ENCODE peak calls at places on chromosomes 6 and 20, in seven cellular contexts. V, E, O, G, M, C and T are unnamed samples.

GRCh38 chr6:136020691-136021090 is 169.2 kb downstream of the PDE7B start:
- DNase-seq in V (no peak), E (no peak), M (no peak), O (no peak), C (no peak), G (no peak), T (no peak)

GRCh38 chr6:113276631-113277030 is 580.5 kb upstream of the MARCKS start:
- DNase-seq in M (no peak), V (no peak), C (peak; percentile 24), O (no peak), E (no peak), G (no peak), T (no peak)

GRCh38 chr6:160347259-160348208 is 644 bp upstream of the SLC22A3 start:
- DNase-seq in E (no peak), C (no peak), O (no peak), V (no peak), M (no peak), G (no peak), T (no peak)

GRCh38 chr6:53239526-53239925 is 90.9 kb upstream of the GCM1 start:
- DNase-seq in V (no peak), C (no peak), G (no peak), O (no peak), E (no peak), M (no peak), T (no peak)

GRCh38 chr20:35232575-35232974 is 6.1 kb downstream of the MMP24 start:
- DNase-seq in E (no peak), O (peak; percentile 50), G (no peak), V (no peak), M (no peak), C (peak; percentile 46), T (peak; percentile 80)

GRCh38 chr20:43916073-43916874 is 1.6 kb downstream of the TOX2 start:
- DNase-seq in E (no peak), O (no peak), M (no peak), C (peak; percentile 51), G (no peak), V (no peak), T (no peak)

GRCh38 chr6:97312241-97312640 is 29.2 kb upstream of the MMS22L start:
- DNase-seq in O (no peak), M (no peak), E (no peak), C (no peak), G (no peak), V (no peak), T (peak; percentile 27)

GRCh38 chr6:84062519-84063154 is 29.1 kb downstream of the MRAP2 start:
- DNase-seq in M (no peak), C (no peak), V (no peak), O (no peak), G (no peak), E (no peak), T (no peak)

GRCh38 chr20:25584905-25585704 is at the start of gene NINL:
- DNase-seq in M (peak; percentile 48), C (peak; percentile 67), O (no peak), E (peak; percentile 70), G (peak; percentile 82), V (peak; percentile 37), T (no peak)

GRCh38 chr6:134577998-134578397 is 260.1 kb upstream of the SGK1 start:
- DNase-seq in E (no peak), M (no peak), G (no peak), V (no peak), C (peak; percentile 20), O (peak; percentile 15), T (peak; percentile 21)

GRCh38 chr6:69719602-69720193 is 77.1 kb downstream of the LMBRD1 start:
- DNase-seq in M (no peak), E (no peak), G (no peak), O (peak; percentile 42), V (no peak), C (peak; percentile 53), T (peak; percentile 43)

GRCh38 chr6:100665041-100665380 is 200.3 kb upstream of the SIM1 start:
- DNase-seq in G (no peak), V (no peak), E (no peak), C (no peak), O (no peak), M (no peak), T (no peak)

GRCh38 chr6:21469213-21469612 is 124.3 kb upstream of the SOX4 start:
- DNase-seq in C (no peak), M (no peak), G (no peak), V (no peak), E (no peak), O (no peak), T (no peak)

GRCh38 chr6:139135578-139136545 is 982 bp downstream of the HECA start:
- DNase-seq in V (peak; percentile 56), M (peak; percentile 73), G (peak; percentile 91), E (peak; percentile 20), C (no peak), O (no peak), T (no peak)

GRCh38 chr20:58702161-58702510 is 9.5 kb downstream of the NPEPL1 start:
- DNase-seq in O (no peak), E (no peak), G (no peak), M (no peak), C (no peak), V (no peak), T (no peak)

GRCh38 chr6:79438015-79438414 is 99.2 kb downstream of the LCA5 start:
- DNase-seq in C (peak; percentile 82), M (no peak), E (no peak), O (peak; percentile 66), G (no peak), V (no peak), T (no peak)

GRCh38 chr6:129623008-129623732 is 86.8 kb downstream of the ARHGAP18 start:
- DNase-seq in O (no peak), M (no peak), G (no peak), V (no peak), C (no peak), E (no peak), T (no peak)

GRCh38 chr6:135796884-135797283 is 54.6 kb upstream of the PDE7B start:
- DNase-seq in V (no peak), G (no peak), C (peak; percentile 17), M (no peak), O (no peak), E (no peak), T (no peak)

GRCh38 chr20:49825521-49826033 is 12.9 kb downstream of the SLC9A8 start:
- DNase-seq in C (no peak), E (no peak), G (no peak), V (no peak), M (no peak), O (no peak), T (no peak)

GRCh38 chr6:4892785-4893485 is 110.9 kb downstream of the RPP40 start:
- DNase-seq in V (no peak), G (no peak), O (no peak), E (no peak), M (no peak), C (no peak), T (no peak)

DNA sequence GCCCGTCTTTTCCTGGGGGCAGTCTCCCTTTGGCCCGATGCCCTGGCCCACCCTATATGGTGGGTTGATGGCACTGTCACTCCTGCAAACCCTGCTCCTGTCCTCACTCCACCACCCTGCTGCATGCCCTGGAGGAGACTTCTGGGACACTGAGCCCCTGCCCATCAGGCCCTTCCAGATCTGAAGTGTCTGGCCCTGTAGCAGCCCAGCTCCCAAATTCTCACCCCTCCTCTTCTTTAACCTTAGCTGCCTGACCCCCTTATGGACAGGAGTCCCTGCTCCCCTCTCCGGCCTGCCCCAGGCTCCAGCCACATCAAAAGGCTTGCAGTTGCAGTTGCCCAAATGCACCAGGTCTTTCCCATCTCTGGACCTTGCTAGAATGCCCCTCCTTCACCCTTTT is 20.8 kb upstream of the SLC32A1 start:
- DNase-seq in V (no peak), M (no peak), G (no peak), C (no peak), E (no peak), O (no peak), T (no peak)
- TF ChIP-seq CTCF in V (no peak), M (no peak), G (no peak), C (no peak), E (no peak), O (no peak), T (no peak)

DNA sequence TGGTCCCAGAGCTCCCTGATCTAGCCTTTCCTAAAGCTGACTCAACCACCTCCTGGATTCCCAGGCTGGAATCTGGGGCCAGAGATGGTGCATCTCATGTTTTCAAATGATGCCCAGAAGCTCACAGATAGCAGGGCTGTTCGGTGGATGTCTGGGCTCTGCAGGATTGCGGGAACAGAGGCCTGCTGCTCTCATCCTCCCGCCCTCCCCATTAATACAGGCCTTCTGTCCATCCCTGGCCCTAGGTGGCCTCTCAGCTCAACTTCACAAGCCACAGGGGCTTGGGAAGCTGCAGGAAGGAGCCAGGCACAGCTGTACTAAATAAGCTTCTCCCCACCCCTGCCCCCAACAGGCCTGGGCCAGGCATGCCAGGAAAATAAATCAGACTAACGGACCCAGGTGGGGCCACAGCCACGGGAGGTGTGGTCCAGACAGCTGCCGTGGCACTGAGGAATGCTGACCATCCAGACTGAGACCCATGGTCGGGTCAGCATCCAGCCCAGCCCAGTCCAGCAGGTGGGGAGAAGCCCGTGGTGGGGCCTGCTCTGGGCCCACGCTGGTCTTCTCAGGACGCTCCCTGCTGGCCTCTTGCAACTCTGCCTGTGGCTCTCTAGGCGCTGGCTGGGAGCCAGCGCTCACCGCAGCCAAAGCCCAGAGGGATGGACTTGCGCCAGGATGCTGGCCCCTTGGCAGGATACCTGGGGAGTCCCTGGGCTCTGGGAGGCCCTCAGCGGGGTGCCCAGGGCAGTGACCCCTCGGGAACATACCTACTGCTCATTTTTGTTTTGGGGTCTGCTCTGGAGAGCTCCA is 8.5 kb upstream of the YTHDF1 start:
- DNase-seq in O (peak; percentile 27), M (peak; percentile 31), G (peak; percentile 81), C (peak; percentile 71), V (no peak), E (no peak), T (no peak)
- TF ChIP-seq CTCF in O (peak; percentile 56), M (peak; percentile 49), G (no peak), C (peak; percentile 38), V (no peak), E (peak; percentile 29), T (peak; percentile 42)

GRCh38 chr20:41340327-41341055 is at the start of gene LPIN3:
- DNase-seq in M (peak; percentile 89), E (peak; percentile 68), V (no peak), O (peak; percentile 31), G (peak; percentile 93), C (peak; percentile 95), T (peak; percentile 84)
- TF ChIP-seq CTCF in M (peak; percentile 68), E (no peak), V (peak; percentile 19), O (no peak), G (peak; percentile 12), C (no peak), T (peak; percentile 22)

GRCh38 chr6:3608159-3608558 is 143.4 kb downstream of the PXDC1 start:
- DNase-seq in M (no peak), G (no peak), C (no peak), V (no peak), O (no peak), E (no peak), T (no peak)
- TF ChIP-seq CTCF in M (no peak), G (no peak), C (no peak), V (no peak), O (no peak), E (no peak), T (no peak)

GRCh38 chr20:63062188-63063140 is 55.7 kb upstream of the BHLHE23 start:
- DNase-seq in G (peak; percentile 15), C (no peak), O (no peak), M (no peak), V (no peak), E (no peak), T (no peak)
- TF ChIP-seq CTCF in G (no peak), C (no peak), O (no peak), M (no peak), V (no peak), E (no peak), T (no peak)

GRCh38 chr20:9903048-9903651 is 64.3 kb upstream of the PAK5 start:
- DNase-seq in M (no peak), G (no peak), E (peak; percentile 18), V (no peak), C (no peak), O (no peak), T (no peak)
- TF ChIP-seq CTCF in M (no peak), G (no peak), E (peak; percentile 65), V (no peak), C (peak; percentile 42), O (peak; percentile 71), T (peak; percentile 37)